ENCODE peak calls at places on chromosomes 1 and 21, in six cellular contexts. One of them, this sample, is unnamed.

GRCh38 chr1:88774151-88774556 is 90.1 kb downstream of the PKN2 start:
- DNase-seq in PC-9: peak; percentile 100
- DNase-seq in foreskin fibroblast: no peak
- DNase-seq in AG09309: no peak
- DNase-seq in heart left ventricle: no peak
- DNase-seq in choroid plexus epithelial cell: no peak
- DNase-seq in this sample: no peak

GRCh38 chr21:29433366-29434059 is 134.8 kb downstream of the BACH1 start:
- DNase-seq in choroid plexus epithelial cell: peak; percentile 49
- DNase-seq in AG09309: no peak
- DNase-seq in PC-9: peak; percentile 35
- DNase-seq in heart left ventricle: no peak
- DNase-seq in foreskin fibroblast: no peak
- DNase-seq in this sample: no peak

GRCh38 chr1:31791131-31791858 is 24.5 kb downstream of the SPOCD1 start:
- DNase-seq in heart left ventricle: no peak
- DNase-seq in choroid plexus epithelial cell: no peak
- DNase-seq in PC-9: no peak
- DNase-seq in foreskin fibroblast: no peak
- DNase-seq in AG09309: no peak
- DNase-seq in this sample: no peak

GRCh38 chr1:38488162-38488898 is 371.2 kb downstream of the RRAGC start:
- DNase-seq in heart left ventricle: no peak
- DNase-seq in choroid plexus epithelial cell: no peak
- DNase-seq in PC-9: no peak
- DNase-seq in foreskin fibroblast: no peak
- DNase-seq in AG09309: no peak
- DNase-seq in this sample: no peak

GRCh38 chr21:39048064-39048463 is 135.2 kb downstream of the PSMG1 start:
- DNase-seq in heart left ventricle: peak; percentile 60
- DNase-seq in foreskin fibroblast: no peak
- DNase-seq in AG09309: no peak
- DNase-seq in PC-9: peak; percentile 90
- DNase-seq in choroid plexus epithelial cell: peak; percentile 56
- DNase-seq in this sample: no peak

GRCh38 chr1:193060938-193061337 is 1.5 kb downstream of the RO60 start:
- DNase-seq in heart left ventricle: no peak
- DNase-seq in PC-9: no peak
- DNase-seq in choroid plexus epithelial cell: no peak
- DNase-seq in AG09309: no peak
- DNase-seq in foreskin fibroblast: peak; percentile 38
- DNase-seq in this sample: no peak

GRCh38 chr1:218361298-218362065 is 16.3 kb downstream of the TGFB2 start:
- DNase-seq in foreskin fibroblast: peak; percentile 79
- DNase-seq in heart left ventricle: peak; percentile 39
- DNase-seq in PC-9: no peak
- DNase-seq in choroid plexus epithelial cell: peak; percentile 78
- DNase-seq in AG09309: no peak
- DNase-seq in this sample: no peak

GRCh38 chr1:8712413-8713229 is 104.8 kb downstream of the RERE start:
- DNase-seq in AG09309: peak; percentile 86
- DNase-seq in choroid plexus epithelial cell: peak; percentile 92
- DNase-seq in heart left ventricle: no peak
- DNase-seq in PC-9: peak; percentile 87
- DNase-seq in foreskin fibroblast: peak; percentile 84
- DNase-seq in this sample: no peak

GRCh38 chr1:2303016-2303775 is 75.1 kb downstream of the SKI start:
- DNase-seq in PC-9: no peak
- DNase-seq in foreskin fibroblast: no peak
- DNase-seq in heart left ventricle: no peak
- DNase-seq in AG09309: no peak
- DNase-seq in choroid plexus epithelial cell: no peak
- DNase-seq in this sample: peak; percentile 10

GRCh38 chr1:8121261-8122159 is 95.4 kb upstream of the ERRFI1 start:
- DNase-seq in choroid plexus epithelial cell: peak; percentile 94
- DNase-seq in foreskin fibroblast: peak; percentile 57
- DNase-seq in AG09309: no peak
- DNase-seq in heart left ventricle: no peak
- DNase-seq in PC-9: peak; percentile 96
- DNase-seq in this sample: no peak

GRCh38 chr21:24014381-24014780 is 1592.9 kb downstream of the MRPL39 start:
- DNase-seq in choroid plexus epithelial cell: peak; percentile 1
- DNase-seq in AG09309: no peak
- DNase-seq in foreskin fibroblast: peak; percentile 5
- DNase-seq in heart left ventricle: no peak
- DNase-seq in PC-9: no peak
- DNase-seq in this sample: no peak
- TF ChIP-seq CTCF in choroid plexus epithelial cell: no peak
- TF ChIP-seq CTCF in AG09309: no peak
- TF ChIP-seq CTCF in foreskin fibroblast: no peak
- TF ChIP-seq CTCF in heart left ventricle: peak; percentile 16
- TF ChIP-seq CTCF in PC-9: no peak
- TF ChIP-seq CTCF in this sample: no peak

DNA sequence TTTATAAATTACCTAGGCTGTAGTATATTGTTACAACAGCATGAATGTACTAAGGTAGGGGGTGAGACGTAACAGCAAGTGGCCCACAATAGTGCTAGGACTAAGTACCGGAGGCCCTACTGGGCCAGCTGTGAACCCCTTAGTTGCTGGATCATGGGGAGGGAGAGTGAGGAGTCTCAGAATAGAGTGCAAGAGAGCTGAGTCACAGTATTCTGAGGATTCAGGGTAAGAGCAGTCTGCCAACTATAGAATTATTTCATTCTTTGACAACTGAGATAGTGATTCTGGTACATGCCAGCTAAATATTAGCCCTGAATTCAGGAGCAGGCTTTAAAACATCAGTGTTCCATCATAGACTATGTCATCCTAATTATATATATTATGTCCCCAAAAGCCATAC is 218.7 kb downstream of the TM2D1 start:
- DNase-seq in foreskin fibroblast: peak; percentile 58
- DNase-seq in PC-9: no peak
- DNase-seq in AG09309: no peak
- DNase-seq in choroid plexus epithelial cell: peak; percentile 21
- DNase-seq in heart left ventricle: no peak
- DNase-seq in this sample: no peak
- H3K4me3 ChIP-seq in foreskin fibroblast: no peak overlapping the region
- H3K4me3 ChIP-seq in PC-9: no peak overlapping the region
- H3K4me3 ChIP-seq in AG09309: no peak overlapping the region
- H3K4me3 ChIP-seq in choroid plexus epithelial cell: no peak overlapping the region
- H3K4me3 ChIP-seq in heart left ventricle: no peak overlapping the region
- H3K4me3 ChIP-seq in this sample: no peak overlapping the region

DNA sequence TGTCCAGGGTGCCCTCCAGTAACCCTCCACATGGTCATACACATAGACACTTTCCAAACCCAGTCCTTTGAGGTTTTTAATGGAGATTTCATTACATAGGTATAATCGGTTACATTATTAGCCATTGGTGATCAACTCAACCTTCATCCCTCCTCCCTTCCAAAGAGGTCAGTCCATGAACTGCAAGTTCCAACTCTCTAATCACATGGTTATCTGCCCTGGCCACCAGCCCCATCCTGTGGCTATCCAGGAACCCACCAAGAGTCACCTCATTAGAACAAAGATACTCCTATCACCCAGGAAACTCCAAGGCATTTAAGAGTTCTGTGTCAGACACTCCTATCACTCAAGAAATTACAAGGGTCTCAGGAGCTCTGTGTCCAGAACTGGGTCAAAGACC is 12.2 kb downstream of the ATP1A4 start:
- DNase-seq in foreskin fibroblast: peak; percentile 50
- DNase-seq in PC-9: no peak
- DNase-seq in AG09309: no peak
- DNase-seq in heart left ventricle: no peak
- DNase-seq in choroid plexus epithelial cell: no peak
- DNase-seq in this sample: no peak
- TF ChIP-seq CTCF in foreskin fibroblast: peak; percentile 16
- TF ChIP-seq CTCF in PC-9: peak; percentile 46
- TF ChIP-seq CTCF in AG09309: peak; percentile 21
- TF ChIP-seq CTCF in heart left ventricle: no peak
- TF ChIP-seq CTCF in choroid plexus epithelial cell: no peak
- TF ChIP-seq CTCF in this sample: peak; percentile 2

GRCh38 chr1:195332102-195332501 is 1276.1 kb downstream of the KCNT2 start:
- DNase-seq in PC-9: no peak
- DNase-seq in heart left ventricle: no peak
- DNase-seq in AG09309: no peak
- DNase-seq in foreskin fibroblast: no peak
- DNase-seq in choroid plexus epithelial cell: no peak
- DNase-seq in this sample: no peak
- H3K4me3 ChIP-seq in PC-9: no peak overlapping the region
- H3K4me3 ChIP-seq in heart left ventricle: no peak overlapping the region
- H3K4me3 ChIP-seq in AG09309: no peak overlapping the region
- H3K4me3 ChIP-seq in foreskin fibroblast: no peak overlapping the region
- H3K4me3 ChIP-seq in choroid plexus epithelial cell: no peak overlapping the region
- H3K4me3 ChIP-seq in this sample: no peak overlapping the region

DNA sequence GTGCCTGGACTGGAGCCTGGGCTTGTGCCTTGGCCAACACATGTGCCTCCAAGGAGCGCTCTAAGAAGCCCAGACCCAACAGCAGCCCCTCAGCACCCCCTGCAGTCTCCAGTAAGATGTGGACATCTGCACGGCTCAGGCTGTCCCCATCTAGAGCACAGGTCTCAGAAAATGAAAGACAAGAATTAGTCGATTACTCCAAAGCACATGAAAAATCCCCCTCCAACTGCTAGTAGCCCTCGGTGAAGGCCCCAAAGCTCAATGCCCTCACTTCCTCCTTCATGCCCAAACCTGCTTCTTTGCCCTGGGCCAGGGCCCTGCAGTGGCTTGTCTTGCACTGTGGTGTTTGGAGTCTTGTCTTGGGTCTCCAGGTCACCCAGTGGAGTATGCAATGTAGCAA is 21.9 kb upstream of the ERO1B start:
- DNase-seq in choroid plexus epithelial cell: no peak
- DNase-seq in heart left ventricle: no peak
- DNase-seq in foreskin fibroblast: no peak
- DNase-seq in AG09309: no peak
- DNase-seq in PC-9: no peak
- DNase-seq in this sample: no peak
- TF ChIP-seq CTCF in choroid plexus epithelial cell: no peak
- TF ChIP-seq CTCF in heart left ventricle: no peak
- TF ChIP-seq CTCF in foreskin fibroblast: no peak
- TF ChIP-seq CTCF in AG09309: no peak
- TF ChIP-seq CTCF in PC-9: no peak
- TF ChIP-seq CTCF in this sample: no peak

GRCh38 chr1:46394108-46394871 is at the start of gene FAAH:
- DNase-seq in PC-9: no peak
- DNase-seq in heart left ventricle: peak; percentile 55
- DNase-seq in choroid plexus epithelial cell: peak; percentile 27
- DNase-seq in foreskin fibroblast: peak; percentile 72
- DNase-seq in AG09309: no peak
- DNase-seq in this sample: peak; percentile 52
- H3K4me3 ChIP-seq in PC-9: peak within 1 kb of the TSS; percentile 53
- H3K4me3 ChIP-seq in heart left ventricle: peak within 1 kb of the TSS; percentile 56
- H3K4me3 ChIP-seq in choroid plexus epithelial cell: peak within 1 kb of the TSS; percentile 11
- H3K4me3 ChIP-seq in foreskin fibroblast: peak within 1 kb of the TSS; percentile 43
- H3K4me3 ChIP-seq in AG09309: peak within 1 kb of the TSS; percentile 23
- H3K4me3 ChIP-seq in this sample: peak within 1 kb of the TSS; percentile 97

GRCh38 chr1:234848972-234849641 is 239.1 kb upstream of the IRF2BP2 start:
- DNase-seq in PC-9: no peak
- DNase-seq in AG09309: peak; percentile 84
- DNase-seq in choroid plexus epithelial cell: peak; percentile 62
- DNase-seq in foreskin fibroblast: peak; percentile 66
- DNase-seq in heart left ventricle: no peak
- DNase-seq in this sample: no peak
- TF ChIP-seq CTCF in PC-9: no peak
- TF ChIP-seq CTCF in AG09309: peak; percentile 19
- TF ChIP-seq CTCF in choroid plexus epithelial cell: peak; percentile 11
- TF ChIP-seq CTCF in foreskin fibroblast: peak; percentile 6
- TF ChIP-seq CTCF in heart left ventricle: no peak
- TF ChIP-seq CTCF in this sample: no peak